ENCODE peak calls at places on chromosomes 1 and 21, in six cellular contexts. N is K562, W is A549, C is HepG2, R is endothelial cell of umbilical vein, I is GM12878. Q is an unnamed sample.

GRCh38 chr1:247906504-247907047 is 11.2 kb downstream of the OR2W3 start:
- DNase-seq in W (no peak), I (no peak), N (peak), C (no peak), R (peak), Q (peak)

GRCh38 chr1:180934563-180934962 is 21.9 kb downstream of the KIAA1614 start:
- DNase-seq in I (peak), W (no peak), C (no peak), R (no peak), N (no peak), Q (no peak)

GRCh38 chr1:217369271-217369981 is 261.5 kb downstream of the GPATCH2 start:
- DNase-seq in C (no peak), W (no peak), I (peak), R (no peak), N (no peak), Q (no peak)

GRCh38 chr1:58618303-58618702 is 41.3 kb upstream of the TACSTD2 start:
- DNase-seq in C (no peak), I (no peak), W (peak), N (no peak), R (peak), Q (peak)

GRCh38 chr1:193614817-193615216 is 428.4 kb upstream of the B3GALT2 start:
- DNase-seq in R (peak), N (no peak), I (peak), W (peak), C (no peak), Q (no peak)

GRCh38 chr1:10791117-10791951 is 5.1 kb downstream of the CASZ1 start:
- DNase-seq in R (no peak), C (no peak), I (no peak), N (no peak), W (no peak), Q (no peak)

GRCh38 chr1:104648269-104648691 is 898.6 kb downstream of the AMY1C start:
- DNase-seq in W (peak), R (no peak), I (no peak), C (peak), N (peak), Q (peak)

GRCh38 chr1:17883662-17884395 is 128.7 kb downstream of the ACTL8 start:
- DNase-seq in C (no peak), W (no peak), R (no peak), N (no peak), I (no peak), Q (no peak)

GRCh38 chr1:226404063-226404903 is 3.6 kb downstream of the PARP1 start:
- DNase-seq in C (peak), R (no peak), W (no peak), N (no peak), I (no peak), Q (no peak)

GRCh38 chr1:96370752-96371151 is 350.8 kb upstream of the PTBP2 start:
- DNase-seq in W (peak), I (no peak), N (no peak), C (no peak), R (peak), Q (no peak)

GRCh38 chr21:44996501-44996921 is 56.7 kb downstream of the SLX9 start:
- DNase-seq in W (no peak), I (no peak), C (peak), R (no peak), N (no peak), Q (no peak)

GRCh38 chr1:206953126-206953525 is 6.9 kb upstream of the PIGR start:
- DNase-seq in I (no peak), C (no peak), W (no peak), N (no peak), R (no peak), Q (no peak)

GRCh38 chr1:15902882-15903281 is 55.4 kb downstream of the SPEN start:
- DNase-seq in N (no peak), W (peak), I (no peak), C (no peak), R (no peak), Q (no peak)

GRCh38 chr1:217456261-217456660 is 174.6 kb downstream of the GPATCH2 start:
- DNase-seq in C (no peak), R (no peak), N (no peak), I (no peak), W (no peak), Q (no peak)

GRCh38 chr1:53892911-53893310 is 1.1 kb upstream of the DIO1 start:
- DNase-seq in C (no peak), W (no peak), R (no peak), N (no peak), I (no peak), Q (no peak)

GRCh38 chr1:147586412-147586811 is 45.1 kb downstream of the BCL9 start:
- DNase-seq in C (no peak), N (peak), W (no peak), I (no peak), R (no peak), Q (no peak)

GRCh38 chr1:12059722-12060464 is 3.2 kb upstream of the TNFRSF8 start:
- DNase-seq in W (no peak), N (no peak), I (no peak), C (no peak), R (no peak), Q (no peak)

GRCh38 chr1:29850358-29850757 is 614.0 kb downstream of the PTPRU start:
- DNase-seq in W (no peak), R (no peak), C (no peak), I (no peak), N (no peak), Q (no peak)

GRCh38 chr1:100950776-100951175 is 54.9 kb downstream of the SLC30A7 start:
- DNase-seq in W (no peak), I (no peak), C (no peak), R (peak), N (no peak), Q (no peak)

GRCh38 chr21:29496337-29496736 is 197.6 kb downstream of the BACH1 start:
- DNase-seq in N (no peak), R (no peak), I (no peak), C (no peak), W (no peak), Q (no peak)

GRCh38 chr1:3183439-3183838 is 114.4 kb downstream of the PRDM16 start:
- DNase-seq in W (no peak), C (no peak), I (no peak), N (no peak), R (no peak), Q (no peak)

GRCh38 chr1:150970818-150971582 is 3.6 kb downstream of the CERS2 start:
- DNase-seq in C (peak), N (peak), I (no peak), W (no peak), R (no peak), Q (peak)

GRCh38 chr1:99252630-99253029 is 11.7 kb upstream of the PLPPR4 start:
- DNase-seq in W (no peak), C (no peak), N (no peak), I (no peak), R (no peak), Q (no peak)

GRCh38 chr1:110155878-110156522 is 5.7 kb downstream of the SLC6A17 start:
- DNase-seq in I (no peak), N (peak), R (peak), W (no peak), C (peak), Q (peak)

GRCh38 chr1:154987326-154987725 is 4.2 kb downstream of the FLAD1 start:
- DNase-seq in R (no peak), C (no peak), W (no peak), I (no peak), N (no peak), Q (no peak)

GRCh38 chr1:234933475-234933874 is 195.2 kb downstream of the TOMM20 start:
- DNase-seq in C (no peak), R (peak), I (peak), N (no peak), W (no peak), Q (peak)

GRCh38 chr1:22143065-22143514 is at the start of gene WNT4:
- DNase-seq in I (no peak), C (no peak), R (no peak), W (no peak), N (peak), Q (no peak)

GRCh38 chr1:54052470-54052933 is 502 bp downstream of the TMEM59 start:
- DNase-seq in I (no peak), C (peak), N (peak), R (peak), W (peak), Q (peak)

GRCh38 chr1:173663159-173663558 is 6.5 kb downstream of the ANKRD45 start:
- DNase-seq in W (no peak), I (no peak), C (no peak), R (no peak), N (no peak), Q (peak)

GRCh38 chr1:198072177-198072576 is 84.6 kb upstream of the NEK7 start:
- DNase-seq in N (no peak), W (no peak), C (no peak), R (peak), I (no peak), Q (no peak)

GRCh38 chr1:224116131-224116530 is 2.2 kb downstream of the FBXO28 start:
- DNase-seq in R (peak), I (peak), C (peak), N (peak), W (peak), Q (peak)

GRCh38 chr1:208025036-208025435 is 114.1 kb upstream of the CD34 start:
- DNase-seq in N (no peak), W (no peak), C (no peak), I (no peak), R (no peak), Q (no peak)

GRCh38 chr1:233639611-233640010 is 25.7 kb downstream of the KCNK1 start:
- DNase-seq in W (no peak), R (no peak), C (no peak), N (no peak), I (no peak), Q (no peak)

GRCh38 chr1:159175571-159175970 is 4.2 kb downstream of the CADM3 start:
- DNase-seq in R (no peak), W (no peak), N (no peak), C (no peak), I (no peak), Q (no peak)

GRCh38 chr1:182633657-182634281 is 29.6 kb upstream of the RGS16 start:
- DNase-seq in C (no peak), N (no peak), I (no peak), R (no peak), W (no peak), Q (peak)

GRCh38 chr1:1779691-1780597 is 1.7 kb upstream of the NADK start:
- DNase-seq in I (peak), C (no peak), R (no peak), W (no peak), N (peak), Q (peak)

GRCh38 chr21:21818898-21819297 is 820.7 kb downstream of the NCAM2 start:
- DNase-seq in I (no peak), C (no peak), W (no peak), R (no peak), N (no peak), Q (no peak)

DNA sequence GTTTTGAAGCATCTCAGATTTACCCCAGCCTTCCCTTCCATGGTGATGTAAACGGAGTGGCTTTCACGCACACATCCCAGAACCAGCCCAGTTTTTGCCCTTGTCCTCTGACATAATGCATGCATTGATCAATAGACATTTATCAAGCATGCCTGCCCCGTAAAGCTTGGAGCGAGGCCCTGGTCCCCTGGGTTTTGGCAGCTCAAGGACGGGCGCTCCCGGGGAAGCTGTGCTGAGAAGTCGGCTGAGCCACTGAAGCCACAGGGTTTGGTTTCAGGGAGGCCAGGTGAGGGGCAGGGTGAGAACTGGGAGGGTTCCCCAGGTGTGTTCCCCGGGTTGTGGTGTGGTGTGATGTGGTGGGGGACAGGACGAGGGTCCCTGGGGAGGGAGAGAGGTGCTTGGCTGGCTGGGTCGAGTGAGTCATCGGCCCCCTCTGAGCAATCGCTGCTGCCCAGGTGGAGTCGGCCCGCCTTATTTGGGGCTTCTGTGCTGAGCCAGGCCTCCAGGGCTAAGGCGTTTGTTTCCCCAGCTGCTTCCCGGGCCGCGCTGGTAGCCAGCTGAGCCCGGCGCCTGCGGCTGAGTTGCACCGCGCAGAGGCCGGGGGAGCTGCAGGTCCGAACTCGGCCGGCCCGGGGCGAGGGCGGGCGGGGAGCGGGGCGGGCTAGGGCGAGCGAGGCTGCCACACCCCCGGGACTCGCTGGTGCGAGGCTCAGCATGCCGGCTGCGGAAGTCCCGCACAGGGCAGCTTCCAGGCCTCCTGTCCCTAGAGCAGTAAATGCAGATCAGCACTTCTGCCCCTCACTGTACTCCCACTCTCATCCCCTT is 23.6 kb downstream of the ATP2B4 start:
- DNase-seq in C (no peak), R (peak), I (no peak), W (no peak), N (peak), Q (peak)
- TF ChIP-seq MYC in C (peak), R (no peak), I (no peak), W (no peak), N (peak), Q (no peak)

GRCh38 chr1:31880957-31881697 is 57.0 kb downstream of the PTP4A2 start:
- DNase-seq in I (no peak), N (no peak), R (no peak), W (no peak), C (peak), Q (no peak)
- TF ChIP-seq CTCF in I (no peak), N (no peak), R (no peak), W (no peak), C (no peak), Q (no peak)

GRCh38 chr1:229137274-229137673 is 133.6 kb upstream of the RAB4A start:
- DNase-seq in R (no peak), W (no peak), N (no peak), C (no peak), I (no peak), Q (no peak)

GRCh38 chr1:229140018-229140417 is 130.9 kb upstream of the RAB4A start:
- DNase-seq in C (no peak), I (no peak), N (no peak), W (no peak), R (no peak), Q (no peak)

GRCh38 chr1:229141271-229141670 is 129.6 kb upstream of the RAB4A start:
- DNase-seq in I (no peak), N (no peak), R (no peak), W (no peak), C (no peak), Q (no peak)

GRCh38 chr1:229138066-229138465 is 132.8 kb upstream of the RAB4A start:
- DNase-seq in W (no peak), N (no peak), C (no peak), R (no peak), I (no peak), Q (no peak)

DNA sequence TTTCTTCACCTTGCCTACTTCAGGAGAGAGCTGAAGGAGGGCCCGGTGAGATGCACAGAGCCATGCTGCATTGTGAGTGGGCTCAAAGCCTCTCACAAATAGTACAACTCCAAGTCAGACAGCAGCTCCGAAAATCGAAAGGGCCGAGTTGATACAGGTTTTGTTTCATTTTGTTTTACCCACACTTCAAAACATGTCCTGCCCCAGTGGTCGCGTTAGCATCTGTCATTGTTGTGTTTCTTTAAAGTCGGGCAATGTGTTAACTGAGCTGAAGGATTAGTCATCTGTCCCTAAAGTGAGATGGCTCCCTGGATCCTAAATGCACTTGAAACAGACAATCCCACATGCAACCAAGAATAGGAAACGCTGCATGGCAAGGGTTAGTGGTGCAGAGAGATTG is 131.6 kb upstream of the RAB4A start:
- DNase-seq in C (no peak), I (no peak), W (no peak), N (no peak), R (no peak), Q (peak)
- TF ChIP-seq MYC in C (no peak), I (no peak), W (no peak), N (no peak), R (no peak), Q (no peak)

GRCh38 chr1:190323530-190323929 is 154.1 kb downstream of the BRINP3 start:
- DNase-seq in C (no peak), R (no peak), N (no peak), I (no peak), W (no peak), Q (no peak)

DNA sequence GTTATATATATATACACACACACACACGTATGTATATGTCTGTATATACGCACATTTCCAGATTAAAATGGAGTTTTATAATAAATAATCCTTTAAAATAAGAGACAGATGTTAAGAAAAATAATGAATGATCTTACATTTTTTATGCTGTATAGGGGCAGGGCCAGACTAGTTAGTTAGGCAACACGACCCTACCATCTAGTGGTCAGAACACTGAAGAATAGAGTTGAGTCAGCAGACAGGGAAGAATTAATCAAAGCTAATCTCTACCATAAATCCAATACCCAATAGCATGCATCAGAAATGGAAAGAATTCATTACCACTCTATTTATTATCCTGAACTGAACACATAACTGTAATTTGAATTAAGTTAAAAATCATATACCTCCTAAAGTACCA is 156.7 kb downstream of the BRINP3 start:
- DNase-seq in W (peak), N (no peak), R (peak), I (no peak), C (no peak), Q (peak)
- TF ChIP-seq CTCF in W (peak), N (no peak), R (peak), I (peak), C (peak), Q (no peak)

DNA sequence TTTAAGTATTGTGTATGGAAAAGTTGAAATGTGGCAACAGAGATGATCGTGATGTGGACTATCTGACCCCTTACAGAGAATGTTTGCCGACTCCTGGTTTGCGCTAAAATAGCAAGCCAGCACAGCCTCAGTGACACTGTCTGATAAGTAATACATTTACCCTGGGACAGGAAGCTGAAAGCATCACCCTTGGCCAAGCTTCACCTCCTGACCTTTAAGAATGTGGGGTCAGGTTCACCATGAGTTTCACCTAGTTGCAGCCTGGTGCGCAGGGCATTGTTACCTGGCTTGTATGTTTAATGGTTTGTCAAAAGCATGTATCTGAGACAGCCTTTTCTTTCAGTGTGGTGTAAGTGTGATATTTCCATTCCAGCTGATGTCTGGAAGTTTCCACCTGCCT is 29.2 kb downstream of the TRAF5 start:
- DNase-seq in I (no peak), W (no peak), N (no peak), R (no peak), C (peak), Q (no peak)
- TF ChIP-seq MYC in I (no peak), W (no peak), N (no peak), R (no peak), C (no peak), Q (no peak)

DNA sequence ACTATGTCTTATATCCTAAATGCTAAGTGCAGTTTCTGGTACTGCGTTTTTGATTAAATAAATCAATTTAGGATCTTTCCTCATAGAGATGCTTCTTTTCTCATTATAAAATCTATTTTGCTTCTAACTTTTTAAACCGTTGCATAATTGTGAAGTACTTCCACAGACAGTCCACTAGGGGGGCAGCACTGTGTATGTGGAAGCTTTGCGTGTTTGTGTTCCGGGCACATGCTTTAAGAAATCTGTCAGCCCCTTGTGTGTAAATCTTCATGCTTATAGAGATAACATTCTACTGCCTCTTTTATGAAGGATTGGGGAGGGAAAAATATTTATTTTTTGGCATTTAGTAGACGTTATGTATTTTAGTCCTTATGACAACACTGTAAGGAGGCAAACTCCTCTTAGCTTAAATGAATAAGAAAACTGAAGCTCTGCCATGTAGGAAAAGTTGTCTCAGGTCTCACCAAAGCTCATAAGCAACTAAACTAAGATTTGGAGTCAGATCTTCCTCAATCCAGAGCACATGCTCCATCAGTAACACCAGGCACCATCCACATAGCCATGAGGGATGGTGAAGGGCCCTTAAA is 157.3 kb upstream of the PTGFR start:
- DNase-seq in W (peak), C (peak), I (no peak), R (peak), N (peak), Q (peak)
- TF ChIP-seq CTCF in W (peak), C (peak), I (peak), R (peak), N (peak), Q (peak)

GRCh38 chr1:209341689-209342420 is 241.7 kb upstream of the CAMK1G start:
- DNase-seq in W (no peak), R (no peak), I (no peak), N (no peak), C (no peak), Q (no peak)

GRCh38 chr1:209349372-209350324 is 233.9 kb upstream of the CAMK1G start:
- DNase-seq in C (no peak), W (no peak), N (no peak), I (no peak), R (no peak), Q (no peak)

DNA sequence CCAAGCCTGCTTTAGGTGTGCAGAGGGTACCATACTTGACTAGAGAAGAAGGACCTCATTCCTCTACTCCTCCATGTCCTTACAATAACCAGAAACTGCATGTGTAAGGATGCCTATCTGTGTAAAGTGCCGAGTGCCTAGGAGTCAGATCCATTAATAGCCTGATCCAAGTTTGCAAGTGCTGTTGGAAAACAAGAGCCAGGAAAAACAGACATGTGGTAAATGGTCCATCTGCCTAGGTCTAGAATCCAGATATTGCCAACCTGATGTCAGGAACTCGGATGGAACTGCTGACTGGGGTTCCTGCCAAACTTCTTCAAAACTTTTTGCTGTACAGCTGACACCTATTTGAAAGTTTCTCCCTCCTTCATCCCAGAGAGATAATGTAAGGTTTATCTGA is 239.4 kb upstream of the CAMK1G start:
- DNase-seq in N (no peak), R (no peak), C (no peak), W (no peak), I (no peak), Q (no peak)
- TF ChIP-seq MYC in N (no peak), R (no peak), C (no peak), W (no peak), I (no peak), Q (no peak)